ENCODE peak calls at places on chromosomes 1 and 21, in nine cellular contexts. O is GM12878; W is GM23338; E is stimulated activated CD8-positive, alpha-beta memory T cell treated with anti-CD3 and anti-CD28 coated beads, Interleukin-15, amount 100 ng/mL, for 24 hours; R is ovary; I is amniotic stem cell; H is stimulated activated CD4-positive, alpha-beta T cell treated with anti-CD3 and anti-CD28 coated beads, Interleukin-12 subunit alpha, Interleukin-12 subunit beta, amount 100 ng/mL, for 4 hours; N is naive B cell; X is HL-60. S is an unnamed sample.

GRCh38 chr1:25098717-25099116 is 133.6 kb downstream of the SYF2 start:
- DNase-seq in O (no peak), W (no peak), E (no peak), R (no peak), I (no peak), H (no peak), N (no peak), X (no peak), S (no peak)

GRCh38 chr1:166875302-166875733 is 746 bp downstream of the TADA1 start:
- DNase-seq in O (no peak), W (no peak), E (no peak), R (no peak), I (no peak), H (no peak), N (no peak), X (no peak), S (no peak)

GRCh38 chr1:44112486-44112885 is 6.1 kb upstream of the KLF17 start:
- DNase-seq in O (no peak), W (no peak), E (no peak), R (no peak), I (no peak), H (no peak), N (no peak), X (no peak), S (no peak)

GRCh38 chr1:152502496-152503180 is 8.0 kb upstream of the LCE5A start:
- DNase-seq in O (no peak), W (no peak), E (no peak), R (no peak), I (no peak), H (no peak), N (no peak), X (no peak), S (no peak)

GRCh38 chr21:42229676-42230075 is 10.7 kb downstream of the ABCG1 start:
- DNase-seq in O (no peak), W (no peak), E (no peak), R (no peak), I (no peak), H (no peak), N (no peak), X (no peak), S (no peak)

GRCh38 chr1:11749203-11749689 is 12.7 kb upstream of the C1orf167 start:
- DNase-seq in O (no peak), W (peak; percentile 74), E (no peak), R (no peak), I (no peak), H (peak; percentile 28), N (peak; percentile 42), X (peak; percentile 67), S (no peak)

GRCh38 chr1:24735619-24736375 is 9.4 kb upstream of the CLIC4 start:
- DNase-seq in O (no peak), W (peak; percentile 62), E (no peak), R (peak; percentile 47), I (no peak), H (no peak), N (no peak), X (no peak), S (no peak)

GRCh38 chr1:74690909-74691308 is 17.3 kb upstream of the ERICH3 start:
- DNase-seq in O (no peak), W (no peak), E (no peak), R (no peak), I (no peak), H (no peak), N (no peak), X (no peak), S (no peak)

GRCh38 chr1:9294910-9295636 is 2.4 kb downstream of the SPSB1 start:
- DNase-seq in O (no peak), W (no peak), E (no peak), R (no peak), I (no peak), H (no peak), N (no peak), X (no peak), S (no peak)

GRCh38 chr1:183097438-183098051 is 74.3 kb downstream of the LAMC1 start:
- DNase-seq in O (no peak), W (peak; percentile 32), E (no peak), R (no peak), I (no peak), H (no peak), N (no peak), X (no peak), S (no peak)

GRCh38 chr1:119964673-119965363 is 68.5 kb upstream of the ADAM30 start:
- DNase-seq in O (no peak), W (no peak), E (no peak), R (no peak), I (no peak), H (no peak), N (no peak), X (no peak), S (no peak)

GRCh38 chr1:237303929-237304328 is 261.9 kb downstream of the RYR2 start:
- DNase-seq in O (no peak), W (no peak), E (no peak), R (no peak), I (no peak), H (no peak), N (no peak), X (no peak), S (no peak)

GRCh38 chr1:155691992-155692528 is 3.2 kb downstream of the DAP3 start:
- DNase-seq in O (no peak), W (no peak), E (no peak), R (no peak), I (no peak), H (no peak), N (no peak), X (no peak), S (peak; percentile 51)

GRCh38 chr1:215957692-215958091 is 390.6 kb downstream of the KCTD3 start:
- DNase-seq in O (no peak), W (no peak), E (no peak), R (no peak), I (no peak), H (no peak), N (no peak), X (no peak), S (no peak)

GRCh38 chr1:234599617-234600417 is 10.2 kb downstream of the IRF2BP2 start:
- DNase-seq in O (no peak), W (peak; percentile 89), E (peak; percentile 60), R (peak; percentile 85), I (peak; percentile 55), H (peak; percentile 81), N (peak; percentile 84), X (peak; percentile 70), S (peak; percentile 68)

GRCh38 chr1:239811211-239811902 is 280.3 kb upstream of the FMN2 start:
- DNase-seq in O (no peak), W (peak; percentile 49), E (no peak), R (no peak), I (no peak), H (no peak), N (no peak), X (no peak), S (no peak)

GRCh38 chr1:9449106-9449627 is 90.1 kb upstream of the SLC25A33 start:
- DNase-seq in O (no peak), W (no peak), E (no peak), R (no peak), I (no peak), H (no peak), N (no peak), X (no peak), S (no peak)

GRCh38 chr21:37145635-37146111 is 72.6 kb downstream of the TTC3 start:
- DNase-seq in O (no peak), W (no peak), E (no peak), R (no peak), I (no peak), H (no peak), N (peak; percentile 0), X (no peak), S (no peak)

GRCh38 chr1:35539073-35539823 is 18.0 kb downstream of the KIAA0319L start:
- DNase-seq in O (peak; percentile 75), W (no peak), E (no peak), R (no peak), I (no peak), H (no peak), N (no peak), X (no peak), S (no peak)

GRCh38 chr1:31502926-31503511 is 73.3 kb upstream of the TINAGL1 start:
- DNase-seq in O (no peak), W (peak; percentile 81), E (no peak), R (no peak), I (no peak), H (no peak), N (no peak), X (no peak), S (no peak)

GRCh38 chr1:153945795-153946621 is 510 bp downstream of the DENND4B start:
- DNase-seq in O (peak; percentile 86), W (peak; percentile 62), E (peak; percentile 44), R (peak; percentile 79), I (no peak), H (peak; percentile 65), N (peak; percentile 99), X (peak; percentile 95), S (peak; percentile 63)

GRCh38 chr1:81327743-81328142 is 473.0 kb upstream of the ADGRL2 start:
- DNase-seq in O (no peak), W (no peak), E (no peak), R (no peak), I (no peak), H (no peak), N (no peak), X (no peak), S (no peak)

GRCh38 chr1:8351693-8352470 is 34.0 kb downstream of the SLC45A1 start:
- DNase-seq in O (no peak), W (peak; percentile 82), E (no peak), R (no peak), I (no peak), H (no peak), N (no peak), X (no peak), S (no peak)

GRCh38 chr1:22889213-22889827 is 83.3 kb downstream of the LACTBL1 start:
- DNase-seq in O (no peak), W (peak; percentile 33), E (no peak), R (peak; percentile 40), I (no peak), H (no peak), N (no peak), X (no peak), S (no peak)

GRCh38 chr1:67830928-67831596 is 2.2 kb downstream of the GNG12 start:
- DNase-seq in O (no peak), W (no peak), E (no peak), R (no peak), I (no peak), H (no peak), N (no peak), X (no peak), S (no peak)

GRCh38 chr1:229437443-229437842 is 3.5 kb upstream of the ACTA1 start:
- DNase-seq in O (no peak), W (no peak), E (no peak), R (no peak), I (no peak), H (no peak), N (no peak), X (no peak), S (no peak)

GRCh38 chr1:2204384-2205190 is 10.0 kb upstream of the FAAP20 start:
- DNase-seq in O (no peak), W (peak; percentile 92), E (no peak), R (peak; percentile 86), I (peak; percentile 85), H (no peak), N (no peak), X (peak; percentile 66), S (peak; percentile 73)

GRCh38 chr1:164755674-164756073 is 196.7 kb downstream of the PBX1 start:
- DNase-seq in O (no peak), W (no peak), E (no peak), R (no peak), I (no peak), H (no peak), N (no peak), X (no peak), S (no peak)

GRCh38 chr21:46022551-46023107 is 41.1 kb downstream of the COL6A1 start:
- DNase-seq in O (no peak), W (no peak), E (no peak), R (peak; percentile 50), I (no peak), H (no peak), N (no peak), X (no peak), S (no peak)

GRCh38 chr1:59393211-59394180 is 96.6 kb downstream of the FGGY start:
- DNase-seq in O (no peak), W (peak; percentile 44), E (no peak), R (peak; percentile 92), I (peak; percentile 30), H (no peak), N (no peak), X (no peak), S (no peak)

GRCh38 chr1:27872059-27872801 is at the start of gene THEMIS2:
- DNase-seq in O (no peak), W (peak; percentile 86), E (peak; percentile 65), R (peak; percentile 36), I (no peak), H (peak; percentile 83), N (peak; percentile 60), X (peak; percentile 63), S (peak; percentile 95)

S was measured in D721Med.